ENCODE peak calls at places on chromosomes 13 and 19, in seven cellular contexts. G is AG04450, R is body of pancreas, C is A549, E is PC-9, Y is right atrium auricular region, Z is bronchial epithelial cell. Q is an unnamed sample.

GRCh38 chr19:44741841-44742352 is 6.6 kb upstream of the BCL3 start:
- DNase-seq in Z (peak), C (peak), E (peak), Y (peak), G (peak), R (peak), Q (peak)

GRCh38 chr13:37747071-37747612 is 122.4 kb downstream of the TRPC4 start:
- DNase-seq in C (no peak), E (peak), R (no peak), Y (no peak), Z (peak), G (peak), Q (no peak)

GRCh38 chr13:112880221-112880641 is 88.8 kb upstream of the MCF2L start:
- DNase-seq in E (no peak), C (no peak), G (no peak), R (no peak), Z (no peak), Y (no peak), Q (no peak)

GRCh38 chr19:16614941-16615340 is 13.1 kb downstream of the MED26 start:
- DNase-seq in R (no peak), G (no peak), E (no peak), Y (no peak), C (no peak), Z (peak), Q (no peak)

GRCh38 chr13:89627991-89628390 is 1719.5 kb upstream of the MIR17HG start:
- DNase-seq in R (no peak), Z (peak), G (no peak), C (no peak), E (no peak), Y (no peak), Q (no peak)

GRCh38 chr19:5459360-5459759 is 4.1 kb downstream of the ZNRF4 start:
- DNase-seq in Y (no peak), G (no peak), C (no peak), Z (no peak), E (no peak), R (no peak), Q (no peak)

GRCh38 chr19:15893498-15893897 is 4.4 kb downstream of the CYP4F2 start:
- DNase-seq in E (no peak), Z (no peak), R (no peak), C (no peak), Y (no peak), G (no peak), Q (no peak)

GRCh38 chr13:50951366-50951765 is 41.8 kb downstream of the RNASEH2B start:
- DNase-seq in E (no peak), G (peak), Y (no peak), R (no peak), Z (no peak), C (no peak), Q (no peak)

GRCh38 chr19:6059996-6060599 is 50.2 kb downstream of the RFX2 start:
- DNase-seq in G (no peak), E (no peak), Y (peak), C (no peak), R (no peak), Z (no peak), Q (peak)

DNA sequence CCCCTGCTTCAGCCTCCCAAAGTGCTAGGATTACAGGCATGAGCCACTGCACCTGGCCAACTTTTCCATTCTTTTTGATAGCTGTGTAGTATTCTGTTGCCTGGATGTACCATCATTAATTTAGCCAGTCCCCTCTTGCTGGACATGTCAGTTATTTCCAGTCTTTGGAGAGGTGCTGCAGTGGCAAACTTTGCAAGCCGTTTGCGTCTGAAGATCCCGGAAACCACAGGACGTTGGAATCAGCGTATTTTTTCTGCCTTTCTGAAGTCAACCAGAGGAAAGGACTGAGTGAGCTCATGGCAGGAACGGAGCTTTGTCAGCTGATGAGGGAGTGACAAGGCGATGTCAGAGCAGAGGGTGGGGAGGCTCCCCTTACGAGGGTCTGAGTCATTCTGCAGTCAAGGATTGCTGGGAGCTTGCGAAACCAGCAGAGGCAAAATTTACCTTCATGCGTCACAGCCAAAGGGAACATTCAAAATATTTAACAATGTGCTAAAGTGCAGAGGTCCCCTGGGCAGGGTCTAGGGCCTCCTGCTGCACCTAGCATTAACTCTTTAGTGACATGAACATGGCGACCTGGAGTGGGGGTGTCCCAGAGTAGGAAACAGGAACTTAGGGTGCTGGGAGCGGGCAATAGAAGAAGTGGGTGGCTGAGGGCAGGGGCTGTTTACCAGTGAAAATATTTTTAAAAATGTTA is 5.6 kb downstream of the C5AR1 start:
- DNase-seq in C (peak), E (peak), R (peak), Y (peak), Z (peak), G (peak), Q (no peak)
- TF ChIP-seq CTCF in C (no peak), E (no peak), R (no peak), Y (no peak), Z (no peak), G (no peak), Q (no peak)

GRCh38 chr13:32838985-32839384 is 177.2 kb upstream of the KL start:
- DNase-seq in Y (no peak), R (peak), Z (no peak), E (no peak), C (peak), G (no peak), Q (no peak)
- H3K4me3 ChIP-seq in Y (no peak), R (no peak), Z (no peak), E (no peak), C (no peak), G (no peak), Q (peak)

GRCh38 chr19:14059652-14060155 is 2.2 kb downstream of the PALM3 start:
- DNase-seq in R (no peak), G (no peak), C (no peak), Y (no peak), Z (no peak), E (no peak), Q (no peak)

GRCh38 chr19:14061081-14061749 is 661 bp downstream of the PALM3 start:
- DNase-seq in G (no peak), Y (no peak), E (peak), C (no peak), Z (no peak), R (peak), Q (no peak)

GRCh38 chr19:14056741-14057356 is 5.0 kb downstream of the PALM3 start:
- DNase-seq in Z (no peak), E (no peak), R (no peak), C (no peak), G (no peak), Y (no peak), Q (no peak)

GRCh38 chr19:14058182-14059092 is 3.4 kb downstream of the PALM3 start:
- DNase-seq in G (no peak), Y (no peak), R (no peak), Z (no peak), E (no peak), C (no peak), Q (no peak)

GRCh38 chr19:14059093-14059480 is 2.8 kb downstream of the PALM3 start:
- DNase-seq in G (no peak), R (no peak), Z (no peak), Y (no peak), C (no peak), E (no peak), Q (no peak)
- TF ChIP-seq CTCF in G (peak), R (peak), Z (peak), Y (peak), C (peak), E (no peak), Q (no peak)

DNA sequence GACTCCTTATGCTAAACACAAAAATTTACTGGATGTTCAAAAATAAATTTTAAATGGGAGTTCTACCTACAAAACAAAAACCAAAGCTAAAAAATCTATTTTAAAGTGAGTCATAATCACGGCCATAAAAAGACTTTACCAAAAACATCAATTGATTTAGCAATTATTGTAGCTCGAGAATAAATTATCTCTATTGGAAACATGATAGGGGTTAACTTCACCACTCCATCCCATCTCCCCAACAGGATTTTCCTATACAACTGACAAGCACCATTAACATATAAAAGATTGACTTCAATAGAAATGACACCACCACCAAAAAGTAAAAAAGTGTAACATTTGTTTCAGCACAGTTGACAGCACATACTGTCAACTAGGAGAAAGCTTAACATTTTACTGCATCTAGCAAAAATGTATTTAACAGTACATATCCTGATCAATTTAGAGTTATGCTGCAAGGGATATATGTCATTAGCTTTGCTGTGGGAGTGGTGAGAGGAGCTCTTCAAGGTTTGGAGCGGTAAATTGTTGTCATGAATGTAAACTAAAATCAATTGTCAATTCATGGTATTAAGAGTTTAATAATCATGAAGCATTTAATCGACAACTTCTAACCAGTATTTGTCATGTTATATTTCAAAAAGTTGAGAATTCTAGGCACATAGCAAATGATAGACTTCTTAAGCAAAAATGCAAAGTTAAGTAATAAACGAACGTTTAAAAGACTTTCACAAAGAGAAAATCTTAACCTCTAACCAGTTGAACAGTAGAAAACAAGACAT is 3.8 kb downstream of the UBL3 start:
- DNase-seq in G (no peak), C (no peak), Y (no peak), R (no peak), E (no peak), Z (no peak), Q (no peak)
- H3K4me3 ChIP-seq in G (peak), C (peak), Y (peak), R (no peak), E (peak), Z (peak), Q (peak)